ENCODE peak calls at places on chromosome 9, in six cellular contexts. One of them, this sample, is unnamed.

GRCh38 chr9:97565262-97565661 is 63.8 kb downstream of the TMOD1 start:
- DNase-seq in kidney: no peak
- DNase-seq in right lobe of liver: no peak
- DNase-seq in body of pancreas: no peak
- DNase-seq in Panc1: no peak
- DNase-seq in GM23338: no peak
- DNase-seq in this sample: no peak

GRCh38 chr9:81535542-81536241 is 153.7 kb downstream of the TLE1 start:
- DNase-seq in kidney: no peak
- DNase-seq in right lobe of liver: no peak
- DNase-seq in body of pancreas: no peak
- DNase-seq in Panc1: peak
- DNase-seq in GM23338: no peak
- DNase-seq in this sample: peak

GRCh38 chr9:25396828-25397227 is 281.4 kb downstream of the TUSC1 start:
- DNase-seq in kidney: no peak
- DNase-seq in right lobe of liver: no peak
- DNase-seq in body of pancreas: no peak
- DNase-seq in Panc1: no peak
- DNase-seq in GM23338: peak
- DNase-seq in this sample: no peak

GRCh38 chr9:112033237-112034215 is 136.9 kb downstream of the UGCG start:
- DNase-seq in kidney: no peak
- DNase-seq in right lobe of liver: peak
- DNase-seq in body of pancreas: no peak
- DNase-seq in Panc1: no peak
- DNase-seq in GM23338: no peak
- DNase-seq in this sample: no peak

GRCh38 chr9:26605367-26605766 is 287.2 kb downstream of the CAAP1 start:
- DNase-seq in kidney: no peak
- DNase-seq in right lobe of liver: no peak
- DNase-seq in body of pancreas: no peak
- DNase-seq in Panc1: no peak
- DNase-seq in GM23338: no peak
- DNase-seq in this sample: no peak

GRCh38 chr9:131546336-131547084 is 1.2 kb downstream of the PRRT1B start:
- DNase-seq in kidney: no peak
- DNase-seq in right lobe of liver: no peak
- DNase-seq in body of pancreas: no peak
- DNase-seq in Panc1: no peak
- DNase-seq in GM23338: peak
- DNase-seq in this sample: no peak

GRCh38 chr9:87389936-87390335 is 107.7 kb upstream of the DAPK1 start:
- DNase-seq in kidney: no peak
- DNase-seq in right lobe of liver: no peak
- DNase-seq in body of pancreas: no peak
- DNase-seq in Panc1: no peak
- DNase-seq in GM23338: no peak
- DNase-seq in this sample: no peak

GRCh38 chr9:69885474-69885929 is 64.9 kb downstream of the CFAP95 start:
- DNase-seq in kidney: no peak
- DNase-seq in right lobe of liver: no peak
- DNase-seq in body of pancreas: no peak
- DNase-seq in Panc1: no peak
- DNase-seq in GM23338: no peak
- DNase-seq in this sample: no peak

GRCh38 chr9:69168709-69169217 is 5.3 kb upstream of the TJP2 start:
- DNase-seq in kidney: no peak
- DNase-seq in right lobe of liver: peak
- DNase-seq in body of pancreas: no peak
- DNase-seq in Panc1: no peak
- DNase-seq in GM23338: peak
- DNase-seq in this sample: no peak

GRCh38 chr9:131812116-131812790 is 72.4 kb upstream of the RAPGEF1 start:
- DNase-seq in kidney: no peak
- DNase-seq in right lobe of liver: no peak
- DNase-seq in body of pancreas: no peak
- DNase-seq in Panc1: no peak
- DNase-seq in GM23338: no peak
- DNase-seq in this sample: no peak

GRCh38 chr9:91515074-91515687 is 91.5 kb upstream of the NFIL3 start:
- DNase-seq in kidney: no peak
- DNase-seq in right lobe of liver: no peak
- DNase-seq in body of pancreas: peak
- DNase-seq in Panc1: peak
- DNase-seq in GM23338: peak
- DNase-seq in this sample: peak

GRCh38 chr9:89078860-89079259 is 87.6 kb downstream of the S1PR3 start:
- DNase-seq in kidney: no peak
- DNase-seq in right lobe of liver: no peak
- DNase-seq in body of pancreas: no peak
- DNase-seq in Panc1: no peak
- DNase-seq in GM23338: no peak
- DNase-seq in this sample: peak

GRCh38 chr9:79489241-79490000 is 82.3 kb upstream of the TLE4 start:
- DNase-seq in kidney: peak
- DNase-seq in right lobe of liver: no peak
- DNase-seq in body of pancreas: peak
- DNase-seq in Panc1: no peak
- DNase-seq in GM23338: peak
- DNase-seq in this sample: peak

GRCh38 chr9:84405666-84406065 is 65.1 kb upstream of the SLC28A3 start:
- DNase-seq in kidney: no peak
- DNase-seq in right lobe of liver: no peak
- DNase-seq in body of pancreas: no peak
- DNase-seq in Panc1: no peak
- DNase-seq in GM23338: no peak
- DNase-seq in this sample: no peak

GRCh38 chr9:130768265-130768664 is 66.8 kb upstream of the ABL1 start:
- DNase-seq in kidney: no peak
- DNase-seq in right lobe of liver: no peak
- DNase-seq in body of pancreas: no peak
- DNase-seq in Panc1: no peak
- DNase-seq in GM23338: peak
- DNase-seq in this sample: no peak

GRCh38 chr9:95132406-95133350 is 184.8 kb downstream of the FANCC start:
- DNase-seq in kidney: no peak
- DNase-seq in right lobe of liver: no peak
- DNase-seq in body of pancreas: no peak
- DNase-seq in Panc1: no peak
- DNase-seq in GM23338: no peak
- DNase-seq in this sample: no peak

GRCh38 chr9:20084125-20084524 is 295.3 kb upstream of the SLC24A2 start:
- DNase-seq in kidney: no peak
- DNase-seq in right lobe of liver: no peak
- DNase-seq in body of pancreas: no peak
- DNase-seq in Panc1: no peak
- DNase-seq in GM23338: no peak
- DNase-seq in this sample: no peak

DNA sequence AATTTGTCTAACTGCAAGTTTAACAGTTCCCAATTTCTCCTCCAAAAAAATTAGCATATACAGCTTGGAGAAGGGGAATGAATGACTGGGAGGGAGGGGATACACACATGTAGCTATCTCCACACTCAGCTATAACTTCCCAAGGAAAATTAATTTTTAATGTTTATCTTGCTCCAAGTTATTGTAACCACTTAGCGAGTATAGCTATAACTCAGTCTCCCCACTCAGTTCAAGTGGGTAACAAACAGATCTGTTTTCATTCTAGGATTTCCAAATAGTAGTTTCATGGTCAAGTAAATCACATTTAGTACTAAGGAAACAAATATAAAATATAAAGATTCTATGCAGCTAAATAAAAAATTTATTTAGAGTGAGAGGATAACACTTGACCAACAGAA is 10.0 kb upstream of the NFIB start:
- DNase-seq in kidney: no peak
- DNase-seq in right lobe of liver: no peak
- DNase-seq in body of pancreas: no peak
- DNase-seq in Panc1: no peak
- DNase-seq in GM23338: no peak
- DNase-seq in this sample: no peak
- H3K4me3 ChIP-seq in kidney: no peak
- H3K4me3 ChIP-seq in right lobe of liver: no peak
- H3K4me3 ChIP-seq in body of pancreas: no peak
- H3K4me3 ChIP-seq in Panc1: no peak
- H3K4me3 ChIP-seq in GM23338: no peak
- H3K4me3 ChIP-seq in this sample: no peak

DNA sequence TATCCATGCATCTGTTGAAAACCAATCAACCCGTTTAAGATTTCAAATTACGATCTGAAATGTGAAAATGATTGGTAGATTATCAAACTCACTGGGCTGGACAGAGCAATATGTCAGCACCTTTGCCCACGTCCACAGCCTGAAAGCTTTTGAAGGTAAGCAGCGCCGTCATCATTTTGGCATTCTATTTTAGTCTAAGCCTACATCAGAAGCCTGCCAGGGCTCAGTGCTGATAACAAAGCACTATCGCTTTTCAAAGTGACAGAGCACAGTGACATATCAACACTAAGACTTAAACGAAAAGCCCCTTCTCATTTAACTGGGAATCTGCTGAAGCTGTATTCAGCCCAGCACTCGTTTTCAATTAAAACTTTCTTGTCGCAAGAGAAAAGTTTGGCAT is 1076.3 kb downstream of the PTPRD start:
- DNase-seq in kidney: no peak
- DNase-seq in right lobe of liver: no peak
- DNase-seq in body of pancreas: no peak
- DNase-seq in Panc1: no peak
- DNase-seq in GM23338: peak
- DNase-seq in this sample: no peak
- H3K27ac ChIP-seq in kidney: no peak
- H3K27ac ChIP-seq in right lobe of liver: no peak
- H3K27ac ChIP-seq in body of pancreas: no peak
- H3K27ac ChIP-seq in Panc1: no peak
- H3K27ac ChIP-seq in GM23338: no peak
- H3K27ac ChIP-seq in this sample: no peak

DNA sequence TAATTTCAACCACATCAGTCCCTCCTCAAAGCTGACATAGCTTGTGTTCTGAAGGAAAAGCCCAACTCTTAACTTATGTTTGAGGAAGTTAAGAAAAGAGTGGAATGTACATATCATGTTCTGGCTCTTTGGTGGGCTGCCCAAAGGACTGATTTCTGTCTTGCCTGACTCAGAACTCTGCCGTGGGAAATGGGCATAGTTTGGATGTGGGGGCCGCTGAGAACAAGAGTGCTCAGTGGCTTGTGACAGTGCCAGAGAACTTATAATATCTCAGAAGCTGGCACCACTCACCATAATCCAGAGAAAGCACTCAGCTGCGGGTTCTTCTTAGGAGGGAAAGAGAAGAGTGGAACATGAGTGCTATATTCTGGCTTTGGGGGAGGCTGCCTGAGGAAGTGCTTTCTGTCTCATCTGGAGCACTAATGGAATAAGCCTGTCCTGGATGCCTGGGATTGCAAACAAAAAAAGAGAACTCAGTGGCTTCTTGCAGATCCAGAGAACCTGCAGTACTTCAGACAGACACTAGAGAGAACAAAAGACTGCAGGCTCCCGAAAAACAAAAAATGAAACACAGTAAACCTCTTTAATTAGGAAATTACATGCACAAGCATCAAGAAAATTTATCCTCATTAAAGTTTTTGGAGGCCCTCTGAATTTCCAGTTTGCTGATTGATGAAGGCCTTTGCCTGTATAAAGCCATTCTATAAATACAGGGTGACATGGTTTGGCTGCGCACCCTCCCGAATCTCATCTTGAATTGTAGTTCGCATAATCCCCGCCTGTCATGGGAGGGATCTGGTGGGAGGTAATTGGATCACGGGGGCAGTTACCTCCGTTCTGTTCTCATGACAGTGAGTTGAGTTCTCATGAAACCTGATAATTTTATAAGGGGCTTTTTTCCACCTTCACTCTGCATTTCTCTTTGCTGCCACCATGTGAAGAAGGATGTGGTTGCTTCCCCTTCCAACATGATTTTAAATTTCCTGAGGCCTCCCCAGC is 207.0 kb downstream of the DMAC1 start:
- DNase-seq in kidney: no peak
- DNase-seq in right lobe of liver: no peak
- DNase-seq in body of pancreas: no peak
- DNase-seq in Panc1: no peak
- DNase-seq in GM23338: peak
- DNase-seq in this sample: no peak
- TF ChIP-seq CTCF in kidney: no peak
- TF ChIP-seq CTCF in right lobe of liver: no peak
- TF ChIP-seq CTCF in body of pancreas: no peak
- TF ChIP-seq CTCF in Panc1: no peak
- TF ChIP-seq CTCF in GM23338: peak
- TF ChIP-seq CTCF in this sample: peak

GRCh38 chr9:113580041-113580953 is 116.8 kb downstream of the RGS3 start:
- DNase-seq in kidney: peak
- DNase-seq in right lobe of liver: peak
- DNase-seq in body of pancreas: peak
- DNase-seq in Panc1: no peak
- DNase-seq in GM23338: no peak
- DNase-seq in this sample: no peak

GRCh38 chr9:113577525-113578261 is 114.2 kb downstream of the RGS3 start:
- DNase-seq in kidney: peak
- DNase-seq in right lobe of liver: peak
- DNase-seq in body of pancreas: peak
- DNase-seq in Panc1: no peak
- DNase-seq in GM23338: no peak
- DNase-seq in this sample: peak

GRCh38 chr9:113578877-113579269 is 115.3 kb downstream of the RGS3 start:
- DNase-seq in kidney: peak
- DNase-seq in right lobe of liver: peak
- DNase-seq in body of pancreas: peak
- DNase-seq in Panc1: peak
- DNase-seq in GM23338: no peak
- DNase-seq in this sample: peak

GRCh38 chr9:113579270-113580040 is 115.9 kb downstream of the RGS3 start:
- DNase-seq in kidney: peak
- DNase-seq in right lobe of liver: peak
- DNase-seq in body of pancreas: no peak
- DNase-seq in Panc1: no peak
- DNase-seq in GM23338: no peak
- DNase-seq in this sample: peak

GRCh38 chr9:113578279-113578865 is 114.8 kb downstream of the RGS3 start:
- DNase-seq in kidney: peak
- DNase-seq in right lobe of liver: peak
- DNase-seq in body of pancreas: no peak
- DNase-seq in Panc1: no peak
- DNase-seq in GM23338: no peak
- DNase-seq in this sample: no peak
- H3K4me3 ChIP-seq in kidney: no peak
- H3K4me3 ChIP-seq in right lobe of liver: no peak
- H3K4me3 ChIP-seq in body of pancreas: no peak
- H3K4me3 ChIP-seq in Panc1: no peak
- H3K4me3 ChIP-seq in GM23338: no peak
- H3K4me3 ChIP-seq in this sample: no peak

This sample was measured in brain microvascular endothelial cell.